ENCODE peak calls at places on chromosome 11, in nine cellular contexts. K is germinal center; Q is GM12865; O is fibroblast of the conjunctiva; L is NCI-H1105 treated with DMSO at 0.1 percent for 48 hours; W is HEK293T; M is progenitor cell of endocrine pancreas; J is fibroblast of the aortic adventitia; Y is stimulated activated CD8-positive, alpha-beta memory T cell treated with anti-CD3 and anti-CD28 coated beads, Interleukin-4, amount 100 ng/mL, for 1 hour. Z is an unnamed sample.

GRCh38 chr11:112227002-112227401 is 774 bp downstream of the PTS start:
- DNase-seq in K (peak), Q (no peak), O (peak), L (peak), W (peak), M (no peak), J (peak), Y (no peak), Z (no peak)

GRCh38 chr11:72045849-72046248 is 34.5 kb downstream of the NUMA1 start:
- DNase-seq in K (no peak), Q (no peak), O (peak), L (no peak), W (no peak), M (no peak), J (no peak), Y (no peak), Z (no peak)

GRCh38 chr11:31780078-31780971 is 30.8 kb downstream of the PAX6 start:
- DNase-seq in K (no peak), Q (no peak), O (no peak), L (no peak), W (no peak), M (no peak), J (no peak), Y (no peak), Z (no peak)

GRCh38 chr11:125062931-125063428 is at the start of gene SLC37A2:
- DNase-seq in K (peak), Q (peak), O (no peak), L (peak), W (peak), M (peak), J (peak), Y (no peak), Z (peak)

GRCh38 chr11:19379465-19379864 is 138.7 kb upstream of the E2F8 start:
- DNase-seq in K (no peak), Q (peak), O (no peak), L (no peak), W (no peak), M (no peak), J (peak), Y (no peak), Z (no peak)

GRCh38 chr11:2312232-2313042 is 10.6 kb downstream of the TSPAN32 start:
- DNase-seq in K (no peak), Q (no peak), O (peak), L (no peak), W (no peak), M (no peak), J (peak), Y (no peak), Z (no peak)

GRCh38 chr11:114340311-114341131 is 44.3 kb downstream of the NNMT start:
- DNase-seq in K (no peak), Q (peak), O (peak), L (peak), W (peak), M (no peak), J (peak), Y (peak), Z (peak)

GRCh38 chr11:18309691-18310090 is 12.2 kb downstream of the HPS5 start:
- DNase-seq in K (no peak), Q (no peak), O (no peak), L (no peak), W (no peak), M (no peak), J (no peak), Y (no peak), Z (no peak)

GRCh38 chr11:18115360-18116127 is 9.7 kb upstream of the SAAL1 start:
- DNase-seq in K (peak), Q (peak), O (peak), L (peak), W (peak), M (peak), J (peak), Y (no peak), Z (peak)

GRCh38 chr11:35151896-35152295 is 12.9 kb downstream of the CD44 start:
- DNase-seq in K (no peak), Q (no peak), O (no peak), L (no peak), W (no peak), M (no peak), J (no peak), Y (no peak), Z (no peak)

GRCh38 chr11:38640854-38641253 is 2042.8 kb upstream of the RAG2 start:
- DNase-seq in K (no peak), Q (no peak), O (no peak), L (no peak), W (no peak), M (no peak), J (no peak), Y (no peak), Z (no peak)

GRCh38 chr11:772429-773390 is 4.6 kb downstream of the GATD1 start:
- DNase-seq in K (no peak), Q (no peak), O (no peak), L (no peak), W (no peak), M (no peak), J (no peak), Y (no peak), Z (no peak)

GRCh38 chr11:90204832-90205646 is 17.8 kb downstream of the CHORDC1 start:
- DNase-seq in K (peak), Q (peak), O (peak), L (peak), W (peak), M (no peak), J (peak), Y (no peak), Z (peak)

GRCh38 chr11:10895285-10895684 is 37.4 kb upstream of the ZBED5 start:
- DNase-seq in K (no peak), Q (no peak), O (no peak), L (no peak), W (no peak), M (no peak), J (peak), Y (no peak), Z (no peak)

GRCh38 chr11:74909363-74909762 is 39.5 kb downstream of the XRRA1 start:
- DNase-seq in K (peak), Q (peak), O (no peak), L (no peak), W (no peak), M (no peak), J (no peak), Y (no peak), Z (no peak)

GRCh38 chr11:116187026-116187425 is 585.8 kb downstream of the BUD13 start:
- DNase-seq in K (no peak), Q (no peak), O (no peak), L (no peak), W (no peak), M (no peak), J (no peak), Y (no peak), Z (no peak)

GRCh38 chr11:8016396-8016949 is 29.3 kb downstream of the EIF3F start:
- DNase-seq in K (no peak), Q (no peak), O (no peak), L (no peak), W (no peak), M (no peak), J (no peak), Y (no peak), Z (no peak)

GRCh38 chr11:69014084-69014935 is 1.3 kb upstream of the MRGPRF start:
- DNase-seq in K (no peak), Q (no peak), O (no peak), L (no peak), W (no peak), M (no peak), J (no peak), Y (no peak), Z (no peak)

GRCh38 chr11:112810951-112811350 is 150.3 kb upstream of the NCAM1 start:
- DNase-seq in K (no peak), Q (no peak), O (no peak), L (no peak), W (no peak), M (no peak), J (no peak), Y (no peak), Z (no peak)

GRCh38 chr11:35146074-35146521 is 7.1 kb downstream of the CD44 start:
- DNase-seq in K (no peak), Q (peak), O (no peak), L (no peak), W (no peak), M (no peak), J (no peak), Y (no peak), Z (no peak)

GRCh38 chr11:122115520-122116343 is at the start of gene BLID:
- DNase-seq in K (no peak), Q (peak), O (no peak), L (peak), W (peak), M (peak), J (peak), Y (no peak), Z (no peak)

GRCh38 chr11:33266418-33267215 is 9.4 kb downstream of the HIPK3 start:
- DNase-seq in K (no peak), Q (no peak), O (peak), L (no peak), W (no peak), M (no peak), J (peak), Y (no peak), Z (no peak)

GRCh38 chr11:60951909-60952741 is at the start of gene SLC15A3:
- DNase-seq in K (peak), Q (peak), O (no peak), L (no peak), W (no peak), M (no peak), J (peak), Y (no peak), Z (no peak)

GRCh38 chr11:96186806-96187205 is 156.2 kb downstream of the MAML2 start:
- DNase-seq in K (no peak), Q (no peak), O (no peak), L (no peak), W (no peak), M (no peak), J (no peak), Y (no peak), Z (no peak)

GRCh38 chr11:18171377-18172000 is 1.1 kb upstream of the MRGPRX4 start:
- DNase-seq in K (no peak), Q (peak), O (no peak), L (no peak), W (peak), M (no peak), J (no peak), Y (no peak), Z (peak)

GRCh38 chr11:16843307-16843706 is 104.9 kb downstream of the C11orf58 start:
- DNase-seq in K (no peak), Q (no peak), O (no peak), L (peak), W (no peak), M (no peak), J (no peak), Y (no peak), Z (no peak)

GRCh38 chr11:62546244-62546936 is at the start of gene AHNAK:
- DNase-seq in K (peak), Q (peak), O (no peak), L (peak), W (peak), M (peak), J (peak), Y (no peak), Z (peak)

GRCh38 chr11:30818721-30819120 is 232.6 kb upstream of the MPPED2 start:
- DNase-seq in K (no peak), Q (no peak), O (no peak), L (no peak), W (no peak), M (no peak), J (no peak), Y (no peak), Z (no peak)

GRCh38 chr11:133945087-133945974 is 11.4 kb downstream of the IGSF9B start:
- DNase-seq in K (no peak), Q (no peak), O (no peak), L (no peak), W (no peak), M (no peak), J (peak), Y (no peak), Z (no peak)

GRCh38 chr11:11243790-11244469 is 109.1 kb downstream of the CSNK2A3 start:
- DNase-seq in K (peak), Q (peak), O (no peak), L (peak), W (peak), M (no peak), J (no peak), Y (no peak), Z (peak)

GRCh38 chr11:32913445-32913844 is 20.8 kb downstream of the QSER1 start:
- DNase-seq in K (no peak), Q (no peak), O (no peak), L (no peak), W (no peak), M (no peak), J (no peak), Y (no peak), Z (no peak)

GRCh38 chr11:64720640-64721358 is 2.2 kb downstream of the NRXN2 start:
- DNase-seq in K (no peak), Q (no peak), O (no peak), L (no peak), W (no peak), M (no peak), J (no peak), Y (no peak), Z (no peak)